ENCODE peak calls at places on chromosomes 6 and 20, in seven cellular contexts. Q is cardiac fibroblast, B is astrocyte of the cerebellum, I is OCI-LY7, J is lower leg skin, H is SK-N-SH, W is GM12878. F is an unnamed sample.

GRCh38 chr6:157688275-157688959 is 134.6 kb upstream of the SNX9 start:
- DNase-seq in Q (no peak), B (no peak), I (no peak), J (no peak), H (no peak), W (no peak), F (no peak)

GRCh38 chr6:40982917-40983316 is 56.1 kb downstream of the UNC5CL start:
- DNase-seq in Q (no peak), B (no peak), I (no peak), J (no peak), H (no peak), W (no peak), F (no peak)

GRCh38 chr6:95648636-95649035 is 71.3 kb downstream of the MANEA start:
- DNase-seq in Q (no peak), B (no peak), I (no peak), J (no peak), H (no peak), W (no peak), F (no peak)

GRCh38 chr6:43009124-43009523 is 4.6 kb downstream of the MEA1 start:
- DNase-seq in Q (peak), B (no peak), I (peak), J (no peak), H (peak), W (no peak), F (no peak)

GRCh38 chr20:44056010-44056698 is 130.8 kb downstream of the JPH2 start:
- DNase-seq in Q (peak), B (no peak), I (no peak), J (peak), H (peak), W (no peak), F (no peak)

GRCh38 chr20:34797012-34797720 is 28.3 kb downstream of the NCOA6 start:
- DNase-seq in Q (no peak), B (no peak), I (no peak), J (no peak), H (no peak), W (no peak), F (no peak)

GRCh38 chr20:58296328-58296837 is 13.1 kb upstream of the RAB22A start:
- DNase-seq in Q (no peak), B (no peak), I (no peak), J (no peak), H (no peak), W (no peak), F (no peak)

GRCh38 chr6:143062551-143062950 is 1.9 kb downstream of the AIG1 start:
- DNase-seq in Q (no peak), B (no peak), I (no peak), J (no peak), H (no peak), W (no peak), F (no peak)

GRCh38 chr6:124190256-124190655 is 386.6 kb downstream of the NKAIN2 start:
- DNase-seq in Q (no peak), B (no peak), I (no peak), J (no peak), H (no peak), W (no peak), F (no peak)

GRCh38 chr20:57688864-57689263 is 21.0 kb downstream of the PMEPA1 start:
- DNase-seq in Q (no peak), B (no peak), I (no peak), J (no peak), H (no peak), W (no peak), F (no peak)

GRCh38 chr6:122947355-122947754 is 48.7 kb upstream of the CLVS2 start:
- DNase-seq in Q (peak), B (peak), I (no peak), J (no peak), H (peak), W (no peak), F (no peak)

GRCh38 chr6:7821426-7821825 is 89.2 kb downstream of the TXNDC5 start:
- DNase-seq in Q (peak), B (no peak), I (no peak), J (no peak), H (no peak), W (no peak), F (no peak)

GRCh38 chr20:58870293-58871014 is 17.9 kb downstream of the GNAS start:
- DNase-seq in Q (peak), B (peak), I (peak), J (peak), H (peak), W (no peak), F (peak)

GRCh38 chr20:47108994-47109393 is 214.4 kb downstream of the EYA2 start:
- DNase-seq in Q (no peak), B (no peak), I (no peak), J (no peak), H (no peak), W (no peak), F (no peak)

GRCh38 chr6:1771324-1771723 is 161.6 kb downstream of the FOXC1 start:
- DNase-seq in Q (peak), B (no peak), I (no peak), J (no peak), H (no peak), W (no peak), F (peak)

GRCh38 chr6:31821301-31822037 is 6.1 kb upstream of the HSPA1B start:
- DNase-seq in Q (peak), B (no peak), I (peak), J (no peak), H (peak), W (no peak), F (peak)

GRCh38 chr6:157233686-157234085 is 89.6 kb downstream of the TMEM242 start:
- DNase-seq in Q (no peak), B (no peak), I (no peak), J (no peak), H (no peak), W (no peak), F (no peak)

GRCh38 chr6:12118604-12119003 is 106.5 kb downstream of the HIVEP1 start:
- DNase-seq in Q (no peak), B (no peak), I (no peak), J (no peak), H (no peak), W (no peak), F (no peak)

GRCh38 chr6:34227656-34228421 is 8.8 kb upstream of the HMGA1 start:
- DNase-seq in Q (no peak), B (no peak), I (no peak), J (no peak), H (no peak), W (no peak), F (no peak)

GRCh38 chr6:154460306-154461071 is 50.0 kb downstream of the CNKSR3 start:
- DNase-seq in Q (peak), B (peak), I (no peak), J (no peak), H (no peak), W (no peak), F (peak)

GRCh38 chr6:157222201-157222981 is 100.9 kb downstream of the TMEM242 start:
- DNase-seq in Q (no peak), B (no peak), I (peak), J (peak), H (no peak), W (no peak), F (no peak)

GRCh38 chr6:139973602-139974373 is 599.3 kb upstream of the CITED2 start:
- DNase-seq in Q (peak), B (peak), I (no peak), J (no peak), H (no peak), W (no peak), F (peak)

GRCh38 chr20:3436864-3437574 is 29.6 kb upstream of the DNAAF9 start:
- DNase-seq in Q (no peak), B (no peak), I (no peak), J (no peak), H (no peak), W (no peak), F (no peak)

GRCh38 chr6:165571068-165571682 is 91.9 kb downstream of the PDE10A start:
- DNase-seq in Q (peak), B (no peak), I (no peak), J (no peak), H (no peak), W (no peak), F (no peak)

GRCh38 chr6:143692696-143693095 is 14.9 kb downstream of the PHACTR2 start:
- DNase-seq in Q (no peak), B (no peak), I (no peak), J (no peak), H (no peak), W (no peak), F (no peak)

GRCh38 chr20:2301164-2301622 is 5.4 kb downstream of the TGM3 start:
- DNase-seq in Q (peak), B (no peak), I (peak), J (peak), H (no peak), W (peak), F (peak)

GRCh38 chr20:63317601-63318291 is 24.8 kb downstream of the COL20A1 start:
- DNase-seq in Q (no peak), B (no peak), I (no peak), J (no peak), H (no peak), W (no peak), F (no peak)

GRCh38 chr6:138258197-138258596 is 39.9 kb upstream of the PBOV1 start:
- DNase-seq in Q (no peak), B (no peak), I (no peak), J (no peak), H (no peak), W (no peak), F (no peak)

DNA sequence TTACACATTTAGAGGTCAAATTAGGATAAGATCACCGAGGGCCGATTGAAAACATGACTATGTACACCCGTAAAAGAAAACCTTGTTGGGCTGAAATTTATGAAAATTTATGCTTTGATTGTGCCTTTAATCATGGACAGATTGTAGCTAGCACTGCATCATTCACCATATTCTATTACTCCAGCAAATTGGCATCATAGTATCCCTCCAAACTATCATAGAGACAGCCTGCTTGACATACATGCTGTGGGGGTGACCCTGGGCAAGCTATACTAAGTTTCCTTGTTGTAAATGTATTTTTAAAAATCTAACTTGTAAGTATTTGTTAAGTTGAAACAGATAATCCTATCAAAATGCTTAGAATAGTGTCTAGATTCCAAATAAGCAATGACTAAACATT is 102.7 kb downstream of the HFE start:
- DNase-seq in Q (no peak), B (no peak), I (no peak), J (no peak), H (no peak), W (no peak), F (no peak)
- H3K4me3 ChIP-seq in Q (no peak), B (no peak), I (peak), J (no peak), H (no peak), W (no peak), F (no peak)

GRCh38 chr20:25696384-25697131 is at the start of gene ZNF337:
- DNase-seq in Q (peak), B (peak), I (peak), J (peak), H (peak), W (peak), F (peak)
- TF ChIP-seq CTCF in Q (no peak), B (peak), I (peak), J (no peak), H (peak), W (no peak), F (peak)

DNA sequence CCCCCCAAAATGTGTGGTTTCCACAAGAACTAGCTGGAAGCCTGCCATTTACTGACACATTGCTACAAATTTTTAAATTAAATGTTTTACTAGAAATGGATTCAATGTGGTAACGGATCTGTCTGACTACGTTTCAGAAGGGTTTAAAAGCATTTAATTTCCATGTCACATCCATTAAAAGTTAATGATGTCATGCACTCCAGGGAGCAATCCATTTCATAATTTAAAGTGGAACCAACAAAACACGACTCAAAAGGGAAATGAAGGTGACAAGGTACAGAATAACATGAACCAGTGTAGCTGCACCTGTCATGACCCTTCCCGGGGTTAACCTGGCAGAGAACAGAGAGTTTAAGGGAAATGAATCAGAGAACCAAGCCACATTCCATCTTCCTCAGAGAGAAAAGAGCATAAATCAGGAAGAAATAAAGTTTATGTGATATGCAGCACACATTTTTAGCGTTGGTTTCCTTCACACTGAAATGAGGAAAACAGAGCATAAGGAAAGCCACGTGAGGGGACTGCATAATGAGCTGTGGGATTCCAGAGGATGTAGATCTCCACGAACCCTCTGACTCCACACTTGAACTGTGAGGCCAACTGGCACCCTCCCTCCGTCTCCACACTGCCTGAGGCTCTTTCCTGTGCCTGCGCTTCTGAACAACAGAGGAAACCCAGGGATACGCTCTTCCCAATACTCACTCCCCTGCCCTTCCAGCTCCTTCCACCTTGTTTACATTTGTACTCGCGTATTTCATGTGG is 170.3 kb upstream of the AHI1 start:
- DNase-seq in Q (peak), B (peak), I (no peak), J (no peak), H (no peak), W (no peak), F (peak)
- H3K4me3 ChIP-seq in Q (no peak), B (peak), I (no peak), J (no peak), H (no peak), W (no peak), F (peak)

GRCh38 chr20:40470313-40471260 is 218.4 kb downstream of the MAFB start:
- DNase-seq in Q (no peak), B (no peak), I (no peak), J (no peak), H (peak), W (no peak), F (peak)

GRCh38 chr20:40467703-40468411 is 221.2 kb downstream of the MAFB start:
- DNase-seq in Q (no peak), B (no peak), I (no peak), J (no peak), H (no peak), W (no peak), F (no peak)

GRCh38 chr20:40472905-40473304 is 216.1 kb downstream of the MAFB start:
- DNase-seq in Q (no peak), B (no peak), I (no peak), J (no peak), H (no peak), W (no peak), F (no peak)

GRCh38 chr20:40468759-40469158 is 220.3 kb downstream of the MAFB start:
- DNase-seq in Q (no peak), B (no peak), I (no peak), J (no peak), H (no peak), W (no peak), F (no peak)

GRCh38 chr20:40471261-40471629 is 217.8 kb downstream of the MAFB start:
- DNase-seq in Q (no peak), B (no peak), I (no peak), J (no peak), H (peak), W (no peak), F (no peak)
- TF ChIP-seq CTCF in Q (no peak), B (no peak), I (peak), J (no peak), H (no peak), W (no peak), F (no peak)

F was measured in foreskin fibroblast.